ENCODE peak calls at places on chromosomes 7 and 10, in five cellular contexts. One of them, this sample, is unnamed.

GRCh38 chr10:133314911-133315310 is 6.2 kb downstream of the ZNF511 start:
- DNase-seq in transverse colon: no peak
- DNase-seq in H1: no peak
- DNase-seq in esophagus squamous epithelium: no peak
- DNase-seq in spleen: no peak
- DNase-seq in this sample: no peak

GRCh38 chr10:4069491-4069890 is 284.5 kb upstream of the KLF6 start:
- DNase-seq in spleen: no peak
- DNase-seq in esophagus squamous epithelium: no peak
- DNase-seq in transverse colon: no peak
- DNase-seq in H1: no peak
- DNase-seq in this sample: peak; percentile 69

GRCh38 chr7:106425017-106425719 is 140.4 kb upstream of the NAMPT start:
- DNase-seq in transverse colon: peak; percentile 69
- DNase-seq in H1: no peak
- DNase-seq in spleen: no peak
- DNase-seq in esophagus squamous epithelium: peak; percentile 17
- DNase-seq in this sample: peak; percentile 99

GRCh38 chr7:107754642-107755041 is 10.7 kb downstream of the CBLL1 start:
- DNase-seq in esophagus squamous epithelium: no peak
- DNase-seq in H1: no peak
- DNase-seq in spleen: no peak
- DNase-seq in transverse colon: no peak
- DNase-seq in this sample: no peak

GRCh38 chr10:90885176-90885575 is 13.4 kb downstream of the RPP30 start:
- DNase-seq in spleen: no peak
- DNase-seq in esophagus squamous epithelium: no peak
- DNase-seq in H1: no peak
- DNase-seq in transverse colon: no peak
- DNase-seq in this sample: no peak

GRCh38 chr10:43138757-43139241 is 554 bp downstream of the CSGALNACT2 start:
- DNase-seq in esophagus squamous epithelium: no peak
- DNase-seq in H1: no peak
- DNase-seq in spleen: peak; percentile 85
- DNase-seq in transverse colon: peak; percentile 29
- DNase-seq in this sample: no peak

GRCh38 chr10:25502453-25502852 is 327.7 kb downstream of the GPR158 start:
- DNase-seq in H1: no peak
- DNase-seq in esophagus squamous epithelium: no peak
- DNase-seq in transverse colon: no peak
- DNase-seq in spleen: no peak
- DNase-seq in this sample: no peak

GRCh38 chr10:7378602-7379403 is 32.0 kb downstream of the SFMBT2 start:
- DNase-seq in esophagus squamous epithelium: no peak
- DNase-seq in spleen: no peak
- DNase-seq in H1: no peak
- DNase-seq in transverse colon: no peak
- DNase-seq in this sample: no peak

GRCh38 chr10:110498087-110498981 is 627 bp downstream of the DUSP5 start:
- DNase-seq in H1: peak; percentile 67
- DNase-seq in esophagus squamous epithelium: no peak
- DNase-seq in spleen: peak; percentile 93
- DNase-seq in transverse colon: peak; percentile 52
- DNase-seq in this sample: no peak

GRCh38 chr10:100122780-100123179 is 41.1 kb upstream of the CPN1 start:
- DNase-seq in H1: no peak
- DNase-seq in transverse colon: no peak
- DNase-seq in spleen: no peak
- DNase-seq in esophagus squamous epithelium: no peak
- DNase-seq in this sample: no peak

DNA sequence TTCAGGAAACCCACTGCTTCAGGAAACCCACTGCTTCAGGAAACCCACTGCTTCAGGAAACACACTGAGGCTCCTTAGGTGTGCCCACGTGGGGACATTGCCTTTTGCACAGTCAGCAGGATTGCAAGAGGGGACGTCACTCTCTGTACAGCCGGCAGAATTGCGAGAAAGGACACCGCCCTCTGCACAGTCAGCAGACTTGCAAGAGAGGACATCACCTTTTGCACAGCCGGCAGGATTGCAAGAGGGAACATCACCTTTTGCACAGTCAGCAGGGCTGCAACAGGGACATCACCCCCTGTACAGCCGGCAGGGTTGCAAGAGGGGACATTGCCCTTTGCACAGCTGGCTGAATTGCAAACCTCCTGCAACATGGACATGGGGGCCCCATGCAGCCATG is 407.6 kb downstream of the GLRX3 start:
- DNase-seq in spleen: no peak
- DNase-seq in transverse colon: no peak
- DNase-seq in H1: no peak
- DNase-seq in esophagus squamous epithelium: no peak
- DNase-seq in this sample: no peak
- H3K4me3 ChIP-seq in spleen: no peak overlapping the region
- H3K4me3 ChIP-seq in transverse colon: no peak overlapping the region
- H3K4me3 ChIP-seq in H1: no peak overlapping the region
- H3K4me3 ChIP-seq in esophagus squamous epithelium: no peak overlapping the region
- H3K4me3 ChIP-seq in this sample: no peak overlapping the region

DNA sequence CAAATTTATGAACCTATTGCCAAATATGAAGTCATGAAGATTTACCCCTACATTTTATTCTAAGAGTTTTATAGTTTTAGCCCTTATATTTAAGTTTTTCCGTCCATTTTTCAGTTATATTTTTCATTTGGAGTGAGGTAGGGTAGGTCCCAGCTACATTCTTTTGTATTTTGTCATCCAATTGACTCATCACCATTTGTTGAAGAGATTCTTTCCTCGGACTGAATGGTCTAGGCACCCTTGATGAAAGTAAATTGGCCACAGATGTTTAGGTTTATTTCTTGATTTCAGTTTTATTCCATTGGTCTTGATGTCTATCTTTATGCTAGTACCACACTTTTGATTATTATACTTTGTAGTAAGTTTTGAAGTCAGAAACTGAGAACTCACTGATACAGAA is 22.7 kb downstream of the CYP2C19 start:
- DNase-seq in spleen: no peak
- DNase-seq in transverse colon: no peak
- DNase-seq in esophagus squamous epithelium: no peak
- DNase-seq in H1: no peak
- DNase-seq in this sample: no peak
- H3K27ac ChIP-seq in spleen: no peak overlapping the region
- H3K27ac ChIP-seq in transverse colon: no peak overlapping the region
- H3K27ac ChIP-seq in esophagus squamous epithelium: no peak overlapping the region
- H3K27ac ChIP-seq in H1: no peak overlapping the region
- H3K27ac ChIP-seq in this sample: no peak overlapping the region

GRCh38 chr7:39567294-39567693 is 1.1 kb downstream of the YAE1 start:
- DNase-seq in H1: no peak
- DNase-seq in spleen: no peak
- DNase-seq in esophagus squamous epithelium: no peak
- DNase-seq in transverse colon: no peak
- DNase-seq in this sample: no peak

GRCh38 chr7:39560398-39560797 is 5.8 kb upstream of the YAE1 start:
- DNase-seq in H1: no peak
- DNase-seq in transverse colon: no peak
- DNase-seq in esophagus squamous epithelium: no peak
- DNase-seq in spleen: no peak
- DNase-seq in this sample: no peak

GRCh38 chr7:39565538-39565937 is 666 bp upstream of the YAE1 start:
- DNase-seq in spleen: no peak
- DNase-seq in esophagus squamous epithelium: no peak
- DNase-seq in transverse colon: no peak
- DNase-seq in H1: no peak
- DNase-seq in this sample: no peak

GRCh38 chr7:39560997-39561396 is 5.2 kb upstream of the YAE1 start:
- DNase-seq in esophagus squamous epithelium: no peak
- DNase-seq in transverse colon: no peak
- DNase-seq in H1: no peak
- DNase-seq in spleen: no peak
- DNase-seq in this sample: no peak

DNA sequence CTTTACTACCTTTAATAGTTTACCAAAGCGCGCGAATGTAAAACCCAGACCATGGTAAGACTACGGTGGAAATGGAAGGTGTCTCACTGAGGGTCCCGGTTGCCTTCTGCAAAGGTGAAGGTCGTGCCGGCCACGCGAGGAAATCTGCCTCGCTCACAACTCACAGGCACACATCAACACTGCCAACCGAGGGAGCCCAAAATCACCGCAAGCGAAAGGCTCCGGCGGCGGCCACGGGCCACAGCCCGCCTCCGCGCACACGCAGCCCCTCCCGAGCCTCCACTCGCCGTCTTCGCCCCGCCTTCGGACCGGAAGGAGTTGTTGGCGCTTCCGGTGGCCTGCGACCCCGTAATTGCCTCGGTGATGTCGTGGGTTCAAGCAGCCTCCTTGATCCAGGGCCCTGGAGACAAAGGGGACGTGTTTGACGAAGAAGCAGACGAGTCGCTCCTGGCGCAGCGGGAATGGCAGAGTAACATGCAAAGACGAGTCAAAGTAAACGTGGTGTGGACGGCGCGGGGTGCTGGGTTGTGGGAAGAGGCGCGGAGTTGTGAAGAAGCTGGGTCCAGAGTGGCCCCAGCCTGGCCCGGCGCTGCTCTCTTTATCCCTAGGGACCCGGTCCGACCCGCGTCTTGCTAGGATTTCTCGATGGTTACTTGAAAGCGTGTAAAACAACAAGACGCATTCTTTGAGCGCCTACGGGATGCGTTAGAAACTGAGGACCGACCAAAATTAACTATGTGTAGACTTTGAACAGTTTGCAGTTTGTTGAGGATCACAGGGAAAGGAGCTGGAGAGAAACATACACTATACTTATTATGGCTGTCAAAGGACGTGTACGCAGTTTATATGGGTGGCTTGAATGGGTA is at the start of gene YAE1:
- DNase-seq in spleen: peak; percentile 94
- DNase-seq in H1: peak; percentile 83
- DNase-seq in esophagus squamous epithelium: peak; percentile 5
- DNase-seq in transverse colon: peak; percentile 84
- DNase-seq in this sample: no peak
- TF ChIP-seq POLR2A in spleen: peak; percentile 25
- TF ChIP-seq POLR2A in H1: peak; percentile 81
- TF ChIP-seq POLR2A in esophagus squamous epithelium: peak; percentile 42
- TF ChIP-seq POLR2A in transverse colon: peak; percentile 76
- TF ChIP-seq POLR2A in this sample: no peak

GRCh38 chr7:128862571-128863432 is at the start of gene ATP6V1F:
- DNase-seq in H1: peak; percentile 100
- DNase-seq in esophagus squamous epithelium: peak; percentile 91
- DNase-seq in spleen: peak; percentile 99
- DNase-seq in transverse colon: peak; percentile 99
- DNase-seq in this sample: peak; percentile 99
- H3K4me3 ChIP-seq in H1: peak within 1 kb of the TSS; percentile 81
- H3K4me3 ChIP-seq in esophagus squamous epithelium: peak within 1 kb of the TSS; percentile 96
- H3K4me3 ChIP-seq in spleen: peak within 1 kb of the TSS; percentile 91
- H3K4me3 ChIP-seq in transverse colon: peak within 1 kb of the TSS; percentile 50
- H3K4me3 ChIP-seq in this sample: peak within 1 kb of the TSS; percentile 95

GRCh38 chr7:33748793-33749192 is 156.5 kb upstream of the BMPER start:
- DNase-seq in spleen: no peak
- DNase-seq in esophagus squamous epithelium: no peak
- DNase-seq in transverse colon: no peak
- DNase-seq in H1: no peak
- DNase-seq in this sample: no peak

GRCh38 chr7:33742999-33743587 is 162.2 kb upstream of the BMPER start:
- DNase-seq in H1: no peak
- DNase-seq in esophagus squamous epithelium: no peak
- DNase-seq in transverse colon: no peak
- DNase-seq in spleen: no peak
- DNase-seq in this sample: no peak

GRCh38 chr7:33743594-33743993 is 161.7 kb upstream of the BMPER start:
- DNase-seq in spleen: no peak
- DNase-seq in H1: no peak
- DNase-seq in transverse colon: no peak
- DNase-seq in esophagus squamous epithelium: no peak
- DNase-seq in this sample: no peak

GRCh38 chr7:33744293-33744692 is 161.0 kb upstream of the BMPER start:
- DNase-seq in spleen: no peak
- DNase-seq in transverse colon: no peak
- DNase-seq in esophagus squamous epithelium: no peak
- DNase-seq in H1: no peak
- DNase-seq in this sample: no peak

DNA sequence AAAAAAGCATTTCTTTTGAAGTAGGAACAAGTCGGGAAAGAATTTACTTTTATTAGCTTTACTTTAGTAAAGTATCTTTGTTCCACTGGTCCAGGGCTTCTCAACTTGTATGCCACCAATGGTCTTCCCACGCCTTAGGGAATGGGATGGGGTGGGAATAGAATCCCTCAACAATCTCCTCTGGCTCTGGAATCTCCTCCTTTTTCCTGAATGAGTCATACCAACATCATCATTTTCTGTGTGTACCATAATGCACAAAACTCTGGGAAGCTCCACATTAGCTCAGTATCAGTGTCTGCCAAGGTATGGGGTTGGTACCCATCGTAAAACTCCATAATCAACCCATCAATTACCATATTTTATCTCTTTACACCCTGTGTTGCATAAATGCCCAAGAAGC is 159.4 kb upstream of the BMPER start:
- DNase-seq in spleen: no peak
- DNase-seq in esophagus squamous epithelium: no peak
- DNase-seq in transverse colon: no peak
- DNase-seq in H1: no peak
- DNase-seq in this sample: no peak
- H3K27ac ChIP-seq in spleen: no peak overlapping the region
- H3K27ac ChIP-seq in esophagus squamous epithelium: no peak overlapping the region
- H3K27ac ChIP-seq in transverse colon: no peak overlapping the region
- H3K27ac ChIP-seq in H1: no peak overlapping the region
- H3K27ac ChIP-seq in this sample: no peak overlapping the region

DNA sequence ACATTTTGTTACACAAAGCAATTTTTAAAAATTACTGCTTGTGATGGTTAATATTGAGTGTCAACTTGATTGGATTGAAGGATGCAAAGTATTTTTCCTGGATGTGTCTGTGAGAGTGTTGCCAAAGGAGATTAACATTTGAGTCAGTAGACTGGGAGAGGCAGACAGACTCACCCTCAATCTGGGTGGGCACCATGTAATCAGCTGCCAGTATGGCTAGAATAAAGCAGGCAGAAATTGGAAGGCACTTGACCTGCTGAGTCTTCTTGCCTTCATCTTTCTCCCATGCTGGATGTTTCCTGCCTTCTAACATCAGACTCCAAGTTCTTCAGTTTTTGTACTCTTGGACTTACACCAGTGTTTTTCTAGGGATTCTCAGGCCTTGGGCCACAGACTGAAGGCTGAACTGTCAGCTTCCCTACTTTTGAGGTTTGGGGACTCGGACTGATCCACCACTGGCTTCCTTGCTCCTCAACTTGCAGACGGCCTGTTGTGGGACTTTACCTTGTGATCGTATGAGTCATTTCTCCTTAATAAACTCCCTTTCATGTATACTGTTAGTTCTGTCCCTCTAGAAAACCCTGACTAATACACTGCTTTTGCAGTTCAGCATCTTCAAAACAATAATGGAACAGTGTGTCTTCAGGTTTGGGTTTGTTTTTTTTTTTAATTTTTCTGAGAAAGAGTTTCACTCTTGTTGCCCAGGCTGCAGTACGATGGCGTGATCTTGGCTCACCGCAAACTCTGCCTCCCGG is 244.1 kb upstream of the SEMA3C start:
- DNase-seq in H1: no peak
- DNase-seq in transverse colon: no peak
- DNase-seq in esophagus squamous epithelium: no peak
- DNase-seq in spleen: no peak
- DNase-seq in this sample: no peak
- TF ChIP-seq POLR2A in H1: no peak
- TF ChIP-seq POLR2A in transverse colon: no peak
- TF ChIP-seq POLR2A in esophagus squamous epithelium: no peak
- TF ChIP-seq POLR2A in spleen: no peak
- TF ChIP-seq POLR2A in this sample: no peak

This sample was measured in vagina.